ENCODE peak calls at places on chromosome 17, in ten cellular contexts. One of them, this sample, is unnamed.

GRCh38 chr17:48647103-48647963 is 21.2 kb upstream of the HOXB9 start:
- DNase-seq in nephron progenitor cell: peak; percentile 78
- DNase-seq in A172: no peak
- DNase-seq in kidney glomerular epithelial cell: no peak
- DNase-seq in NCI-H1092: no peak
- DNase-seq in stomach: no peak
- DNase-seq in effector memory CD4-positive, alpha-beta T cell: no peak
- DNase-seq in substantia nigra: no peak
- DNase-seq in activated CD4-positive, alpha-beta T cell treated with anti-CD3 and anti-CD28 coated beads, Interleukin-2, amount 10 ng/mL, durations not matched to agents 7 days and 5 days: no peak
- DNase-seq in KBM-7: no peak
- DNase-seq in this sample: no peak

GRCh38 chr17:44960654-44961053 is 7.4 kb downstream of the C1QL1 start:
- DNase-seq in effector memory CD4-positive, alpha-beta T cell: no peak
- DNase-seq in nephron progenitor cell: no peak
- DNase-seq in stomach: no peak
- DNase-seq in substantia nigra: no peak
- DNase-seq in kidney glomerular epithelial cell: peak; percentile 21
- DNase-seq in NCI-H1092: no peak
- DNase-seq in activated CD4-positive, alpha-beta T cell treated with anti-CD3 and anti-CD28 coated beads, Interleukin-2, amount 10 ng/mL, durations not matched to agents 7 days and 5 days: no peak
- DNase-seq in A172: no peak
- DNase-seq in KBM-7: no peak
- DNase-seq in this sample: no peak

GRCh38 chr17:9256361-9256943 is 235.1 kb downstream of the NTN1 start:
- DNase-seq in A172: no peak
- DNase-seq in stomach: no peak
- DNase-seq in substantia nigra: no peak
- DNase-seq in activated CD4-positive, alpha-beta T cell treated with anti-CD3 and anti-CD28 coated beads, Interleukin-2, amount 10 ng/mL, durations not matched to agents 7 days and 5 days: no peak
- DNase-seq in NCI-H1092: no peak
- DNase-seq in kidney glomerular epithelial cell: no peak
- DNase-seq in effector memory CD4-positive, alpha-beta T cell: no peak
- DNase-seq in KBM-7: peak; percentile 80
- DNase-seq in nephron progenitor cell: no peak
- DNase-seq in this sample: peak; percentile 74

GRCh38 chr17:83083368-83084201 is 4.2 kb downstream of the METRNL start:
- DNase-seq in kidney glomerular epithelial cell: peak; percentile 65
- DNase-seq in effector memory CD4-positive, alpha-beta T cell: peak; percentile 45
- DNase-seq in substantia nigra: no peak
- DNase-seq in activated CD4-positive, alpha-beta T cell treated with anti-CD3 and anti-CD28 coated beads, Interleukin-2, amount 10 ng/mL, durations not matched to agents 7 days and 5 days: no peak
- DNase-seq in stomach: no peak
- DNase-seq in KBM-7: peak; percentile 28
- DNase-seq in NCI-H1092: no peak
- DNase-seq in A172: peak; percentile 99
- DNase-seq in nephron progenitor cell: no peak
- DNase-seq in this sample: no peak

GRCh38 chr17:49914096-49914490 is 54.9 kb upstream of the DLX4 start:
- DNase-seq in KBM-7: no peak
- DNase-seq in kidney glomerular epithelial cell: no peak
- DNase-seq in activated CD4-positive, alpha-beta T cell treated with anti-CD3 and anti-CD28 coated beads, Interleukin-2, amount 10 ng/mL, durations not matched to agents 7 days and 5 days: no peak
- DNase-seq in NCI-H1092: peak; percentile 18
- DNase-seq in effector memory CD4-positive, alpha-beta T cell: no peak
- DNase-seq in A172: no peak
- DNase-seq in substantia nigra: no peak
- DNase-seq in nephron progenitor cell: no peak
- DNase-seq in stomach: no peak
- DNase-seq in this sample: no peak

GRCh38 chr17:9973689-9974459 is 68.8 kb upstream of the RCVRN start:
- DNase-seq in kidney glomerular epithelial cell: no peak
- DNase-seq in nephron progenitor cell: no peak
- DNase-seq in substantia nigra: no peak
- DNase-seq in KBM-7: no peak
- DNase-seq in activated CD4-positive, alpha-beta T cell treated with anti-CD3 and anti-CD28 coated beads, Interleukin-2, amount 10 ng/mL, durations not matched to agents 7 days and 5 days: no peak
- DNase-seq in A172: no peak
- DNase-seq in NCI-H1092: no peak
- DNase-seq in stomach: no peak
- DNase-seq in effector memory CD4-positive, alpha-beta T cell: no peak
- DNase-seq in this sample: no peak

GRCh38 chr17:60525347-60525623 is 757 bp downstream of the APPBP2 start:
- DNase-seq in stomach: no peak
- DNase-seq in effector memory CD4-positive, alpha-beta T cell: no peak
- DNase-seq in NCI-H1092: no peak
- DNase-seq in A172: peak; percentile 33
- DNase-seq in substantia nigra: no peak
- DNase-seq in nephron progenitor cell: no peak
- DNase-seq in KBM-7: no peak
- DNase-seq in kidney glomerular epithelial cell: peak; percentile 44
- DNase-seq in activated CD4-positive, alpha-beta T cell treated with anti-CD3 and anti-CD28 coated beads, Interleukin-2, amount 10 ng/mL, durations not matched to agents 7 days and 5 days: no peak
- DNase-seq in this sample: peak; percentile 19

GRCh38 chr17:40490289-40490853 is 11.1 kb downstream of the TNS4 start:
- DNase-seq in nephron progenitor cell: peak; percentile 25
- DNase-seq in substantia nigra: peak; percentile 70
- DNase-seq in NCI-H1092: no peak
- DNase-seq in A172: no peak
- DNase-seq in effector memory CD4-positive, alpha-beta T cell: no peak
- DNase-seq in stomach: no peak
- DNase-seq in KBM-7: no peak
- DNase-seq in activated CD4-positive, alpha-beta T cell treated with anti-CD3 and anti-CD28 coated beads, Interleukin-2, amount 10 ng/mL, durations not matched to agents 7 days and 5 days: peak; percentile 48
- DNase-seq in kidney glomerular epithelial cell: peak; percentile 61
- DNase-seq in this sample: no peak

GRCh38 chr17:81488276-81488860 is 24.2 kb downstream of the ACTG1 start:
- DNase-seq in A172: no peak
- DNase-seq in NCI-H1092: no peak
- DNase-seq in kidney glomerular epithelial cell: no peak
- DNase-seq in effector memory CD4-positive, alpha-beta T cell: no peak
- DNase-seq in activated CD4-positive, alpha-beta T cell treated with anti-CD3 and anti-CD28 coated beads, Interleukin-2, amount 10 ng/mL, durations not matched to agents 7 days and 5 days: peak; percentile 39
- DNase-seq in KBM-7: no peak
- DNase-seq in substantia nigra: no peak
- DNase-seq in nephron progenitor cell: no peak
- DNase-seq in stomach: no peak
- DNase-seq in this sample: no peak

GRCh38 chr17:71109697-71110096 is 940.4 kb downstream of the KCNJ2 start:
- DNase-seq in NCI-H1092: no peak
- DNase-seq in KBM-7: no peak
- DNase-seq in kidney glomerular epithelial cell: no peak
- DNase-seq in A172: no peak
- DNase-seq in effector memory CD4-positive, alpha-beta T cell: no peak
- DNase-seq in activated CD4-positive, alpha-beta T cell treated with anti-CD3 and anti-CD28 coated beads, Interleukin-2, amount 10 ng/mL, durations not matched to agents 7 days and 5 days: no peak
- DNase-seq in nephron progenitor cell: no peak
- DNase-seq in stomach: no peak
- DNase-seq in substantia nigra: no peak
- DNase-seq in this sample: no peak

GRCh38 chr17:59221159-59221847 is 992 bp downstream of the GDPD1 start:
- DNase-seq in effector memory CD4-positive, alpha-beta T cell: no peak
- DNase-seq in NCI-H1092: no peak
- DNase-seq in A172: no peak
- DNase-seq in kidney glomerular epithelial cell: no peak
- DNase-seq in substantia nigra: no peak
- DNase-seq in KBM-7: no peak
- DNase-seq in stomach: no peak
- DNase-seq in nephron progenitor cell: no peak
- DNase-seq in activated CD4-positive, alpha-beta T cell treated with anti-CD3 and anti-CD28 coated beads, Interleukin-2, amount 10 ng/mL, durations not matched to agents 7 days and 5 days: peak; percentile 8
- DNase-seq in this sample: no peak